ENCODE peak calls at places on chromosomes 2 and 18, in seven cellular contexts. G, T, A, R, O, Y and S are unnamed samples.
A peak's percentile ranks its signal among the peaks of the same experiment; 100 is the strongest.

GRCh38 chr2:9249036-9249800 is 42.6 kb downstream of the ASAP2 start:
- DNase-seq in R (no peak), O (peak; percentile 62), A (peak; percentile 91), Y (no peak), T (peak; percentile 73), G (no peak), S (peak; percentile 58)

GRCh38 chr2:60047347-60047746 is 506.1 kb downstream of the BCL11A start:
- DNase-seq in Y (no peak), O (no peak), G (no peak), R (no peak), A (no peak), T (no peak), S (no peak)

GRCh38 chr2:69977208-69977607 is 15.8 kb upstream of the ASPRV1 start:
- DNase-seq in A (no peak), Y (no peak), G (no peak), T (no peak), O (no peak), R (no peak), S (no peak)

GRCh38 chr18:39380186-39380714 is 1814.7 kb upstream of the CELF4 start:
- DNase-seq in Y (no peak), A (no peak), T (no peak), R (no peak), G (no peak), O (no peak), S (no peak)

GRCh38 chr2:170324640-170325046 is 146.7 kb downstream of the MYO3B start:
- DNase-seq in O (peak; percentile 32), R (peak; percentile 41), T (peak; percentile 26), G (peak; percentile 0), A (peak; percentile 36), Y (peak; percentile 28), S (peak; percentile 20)

GRCh38 chr2:218354850-218355443 is 1.7 kb upstream of the CATIP start:
- DNase-seq in G (no peak), O (peak; percentile 78), T (no peak), Y (no peak), A (no peak), R (no peak), S (peak; percentile 30)

GRCh38 chr18:1811282-1811681 is 760.0 kb downstream of the METTL4 start:
- DNase-seq in G (no peak), A (no peak), T (no peak), R (no peak), Y (no peak), O (no peak), S (no peak)

GRCh38 chr2:238493880-238494572 is 67.3 kb downstream of the ASB1 start:
- DNase-seq in O (no peak), T (no peak), Y (peak; percentile 49), A (no peak), G (no peak), R (peak; percentile 39), S (no peak)

GRCh38 chr18:28002841-28003240 is 174.1 kb downstream of the CDH2 start:
- DNase-seq in A (no peak), Y (no peak), O (no peak), G (no peak), T (no peak), R (no peak), S (no peak)

GRCh38 chr18:79780547-79780946 is 17.2 kb upstream of the KCNG2 start:
- DNase-seq in T (no peak), O (no peak), R (no peak), G (no peak), Y (no peak), A (no peak), S (no peak)

GRCh38 chr2:218223046-218223445 is 6.1 kb downstream of the ARPC2 start:
- DNase-seq in G (no peak), O (peak; percentile 49), Y (no peak), R (no peak), T (no peak), A (no peak), S (peak; percentile 59)

GRCh38 chr2:161426416-161426787 is 10.3 kb downstream of the TBR1 start:
- DNase-seq in A (no peak), Y (no peak), G (no peak), T (no peak), R (no peak), O (no peak), S (no peak)

GRCh38 chr2:137838255-137839092 is 125.8 kb upstream of the HNMT start:
- DNase-seq in R (peak; percentile 49), Y (no peak), O (peak; percentile 49), A (peak; percentile 49), G (no peak), T (peak; percentile 53), S (peak; percentile 40)

GRCh38 chr2:11168488-11168887 is 13.2 kb downstream of the SLC66A3 start:
- DNase-seq in G (no peak), O (peak; percentile 3), R (no peak), Y (no peak), A (no peak), T (no peak), S (no peak)

GRCh38 chr2:96772903-96773675 is 12.4 kb downstream of the CNNM4 start:
- DNase-seq in A (no peak), O (no peak), T (no peak), Y (no peak), G (no peak), R (peak; percentile 64), S (no peak)

GRCh38 chr2:232979871-232980461 is 33.1 kb downstream of the NGEF start:
- DNase-seq in T (peak; percentile 80), O (peak; percentile 41), R (no peak), G (no peak), A (peak; percentile 71), Y (no peak), S (peak; percentile 89)

GRCh38 chr2:45127891-45128290 is 118.6 kb upstream of the SIX2 start:
- DNase-seq in Y (no peak), A (no peak), T (no peak), R (no peak), O (no peak), G (no peak), S (no peak)

GRCh38 chr2:215431778-215432758 is 3.8 kb downstream of the FN1 start:
- DNase-seq in R (no peak), T (no peak), Y (no peak), G (no peak), O (no peak), A (peak; percentile 52), S (peak; percentile 51)

GRCh38 chr18:44725300-44726096 is 44.8 kb downstream of the SETBP1 start:
- DNase-seq in R (peak; percentile 56), A (peak; percentile 77), G (peak; percentile 33), Y (peak; percentile 75), O (no peak), T (peak; percentile 17), S (no peak)

GRCh38 chr18:58995663-58996062 is 131.0 kb downstream of the ZNF532 start:
- DNase-seq in A (no peak), T (no peak), Y (no peak), O (no peak), R (no peak), G (no peak), S (no peak)

GRCh38 chr2:31197166-31197565 is 20.1 kb downstream of the CAPN14 start:
- DNase-seq in Y (no peak), O (no peak), G (no peak), A (no peak), R (no peak), T (no peak), S (no peak)

GRCh38 chr2:112666764-112667122 is 21.0 kb downstream of the SLC20A1 start:
- DNase-seq in Y (no peak), O (peak; percentile 47), G (no peak), A (no peak), R (no peak), T (no peak), S (no peak)

GRCh38 chr2:132886574-132886973 is 216.6 kb upstream of the LYPD1 start:
- DNase-seq in Y (no peak), O (no peak), T (no peak), A (no peak), R (no peak), G (no peak), S (no peak)

GRCh38 chr2:146984014-146984413 is 860.8 kb upstream of the ACVR2A start:
- DNase-seq in G (no peak), R (no peak), Y (no peak), O (no peak), T (no peak), A (no peak), S (no peak)

GRCh38 chr18:49685231-49685942 is 123.5 kb downstream of the LIPG start:
- DNase-seq in R (no peak), Y (no peak), A (peak; percentile 40), T (no peak), G (no peak), O (no peak), S (no peak)

GRCh38 chr2:45945182-45945779 is 293.8 kb downstream of the PRKCE start:
- DNase-seq in T (no peak), G (no peak), O (no peak), R (no peak), Y (no peak), A (no peak), S (no peak)

GRCh38 chr2:37975808-37976207 is 50.7 kb downstream of the RMDN2 start:
- DNase-seq in T (no peak), Y (no peak), G (no peak), O (no peak), A (no peak), R (no peak), S (no peak)

GRCh38 chr2:64985457-64985856 is 3.7 kb upstream of the SLC1A4 start:
- DNase-seq in G (no peak), A (no peak), O (no peak), Y (no peak), R (peak; percentile 42), T (no peak), S (no peak)